ENCODE peak calls at places on chromosomes 1 and 21, in four cellular contexts. One of them, this sample, is unnamed.
A peak's percentile ranks its signal among the peaks of the same experiment; 100 is the strongest.

GRCh38 chr21:45076245-45076661 is 1.9 kb downstream of the ADARB1 start:
- DNase-seq in endothelial cell of umbilical vein: no peak
- DNase-seq in IMR-90: peak; percentile 68
- DNase-seq in GM12878: no peak
- DNase-seq in this sample: no peak

GRCh38 chr1:156885904-156886355 is 7.6 kb upstream of the PEAR1 start:
- DNase-seq in endothelial cell of umbilical vein: no peak
- DNase-seq in GM12878: no peak
- DNase-seq in IMR-90: no peak
- DNase-seq in this sample: no peak

GRCh38 chr21:39750670-39751069 is 5.7 kb downstream of the IGSF5 start:
- DNase-seq in GM12878: no peak
- DNase-seq in endothelial cell of umbilical vein: no peak
- DNase-seq in IMR-90: no peak
- DNase-seq in this sample: no peak

GRCh38 chr1:78104322-78104721 is 58.6 kb downstream of the GIPC2 start:
- DNase-seq in IMR-90: peak; percentile 81
- DNase-seq in GM12878: no peak
- DNase-seq in endothelial cell of umbilical vein: peak; percentile 34
- DNase-seq in this sample: no peak

GRCh38 chr1:235264327-235264726 is 63.7 kb downstream of the ARID4B start:
- DNase-seq in IMR-90: no peak
- DNase-seq in endothelial cell of umbilical vein: no peak
- DNase-seq in GM12878: no peak
- DNase-seq in this sample: no peak

GRCh38 chr1:112714313-112715263 is 544 bp downstream of the PPM1J start:
- DNase-seq in GM12878: no peak
- DNase-seq in endothelial cell of umbilical vein: no peak
- DNase-seq in IMR-90: no peak
- DNase-seq in this sample: peak; percentile 52

GRCh38 chr1:244954358-244954757 is 90.0 kb upstream of the HNRNPU start:
- DNase-seq in endothelial cell of umbilical vein: no peak
- DNase-seq in IMR-90: no peak
- DNase-seq in GM12878: no peak
- DNase-seq in this sample: no peak

GRCh38 chr1:151059342-151060240 is at the start of gene CDC42SE1:
- DNase-seq in GM12878: peak; percentile 55
- DNase-seq in IMR-90: peak; percentile 80
- DNase-seq in endothelial cell of umbilical vein: peak; percentile 87
- DNase-seq in this sample: peak; percentile 94

GRCh38 chr1:155206891-155207577 is 663 bp downstream of the THBS3 start:
- DNase-seq in endothelial cell of umbilical vein: peak; percentile 81
- DNase-seq in GM12878: no peak
- DNase-seq in IMR-90: peak; percentile 74
- DNase-seq in this sample: peak; percentile 91

GRCh38 chr1:241834733-241835377 is 13.1 kb upstream of the EXO1 start:
- DNase-seq in GM12878: no peak
- DNase-seq in endothelial cell of umbilical vein: peak; percentile 44
- DNase-seq in IMR-90: peak; percentile 79
- DNase-seq in this sample: no peak

GRCh38 chr1:30748699-30749401 is 8.7 kb downstream of the LAPTM5 start:
- DNase-seq in endothelial cell of umbilical vein: peak; percentile 65
- DNase-seq in IMR-90: no peak
- DNase-seq in GM12878: no peak
- DNase-seq in this sample: no peak

GRCh38 chr1:84960371-84960770 is 36.5 kb downstream of the MCOLN2 start:
- DNase-seq in endothelial cell of umbilical vein: no peak
- DNase-seq in GM12878: no peak
- DNase-seq in IMR-90: peak; percentile 72
- DNase-seq in this sample: no peak

GRCh38 chr1:118960026-118960561 is 28.0 kb downstream of the TBX15 start:
- DNase-seq in endothelial cell of umbilical vein: no peak
- DNase-seq in IMR-90: no peak
- DNase-seq in GM12878: peak; percentile 46
- DNase-seq in this sample: no peak

GRCh38 chr1:176609556-176610408 is 146.8 kb downstream of the PAPPA2 start:
- DNase-seq in endothelial cell of umbilical vein: no peak
- DNase-seq in IMR-90: no peak
- DNase-seq in GM12878: no peak
- DNase-seq in this sample: no peak

GRCh38 chr1:115714572-115715141 is 53.9 kb downstream of the CASQ2 start:
- DNase-seq in endothelial cell of umbilical vein: no peak
- DNase-seq in IMR-90: no peak
- DNase-seq in GM12878: no peak
- DNase-seq in this sample: no peak

GRCh38 chr1:5976726-5977493 is 15.3 kb downstream of the NPHP4 start:
- DNase-seq in GM12878: no peak
- DNase-seq in endothelial cell of umbilical vein: no peak
- DNase-seq in IMR-90: no peak
- DNase-seq in this sample: no peak

GRCh38 chr1:5976231-5976630 is 16.0 kb downstream of the NPHP4 start:
- DNase-seq in GM12878: no peak
- DNase-seq in IMR-90: no peak
- DNase-seq in endothelial cell of umbilical vein: no peak
- DNase-seq in this sample: no peak

GRCh38 chr1:5979536-5980313 is 12.5 kb downstream of the NPHP4 start:
- DNase-seq in IMR-90: no peak
- DNase-seq in GM12878: no peak
- DNase-seq in endothelial cell of umbilical vein: no peak
- DNase-seq in this sample: no peak

GRCh38 chr1:5978452-5978851 is 13.8 kb downstream of the NPHP4 start:
- DNase-seq in endothelial cell of umbilical vein: no peak
- DNase-seq in IMR-90: peak; percentile 6
- DNase-seq in GM12878: no peak
- DNase-seq in this sample: no peak

DNA sequence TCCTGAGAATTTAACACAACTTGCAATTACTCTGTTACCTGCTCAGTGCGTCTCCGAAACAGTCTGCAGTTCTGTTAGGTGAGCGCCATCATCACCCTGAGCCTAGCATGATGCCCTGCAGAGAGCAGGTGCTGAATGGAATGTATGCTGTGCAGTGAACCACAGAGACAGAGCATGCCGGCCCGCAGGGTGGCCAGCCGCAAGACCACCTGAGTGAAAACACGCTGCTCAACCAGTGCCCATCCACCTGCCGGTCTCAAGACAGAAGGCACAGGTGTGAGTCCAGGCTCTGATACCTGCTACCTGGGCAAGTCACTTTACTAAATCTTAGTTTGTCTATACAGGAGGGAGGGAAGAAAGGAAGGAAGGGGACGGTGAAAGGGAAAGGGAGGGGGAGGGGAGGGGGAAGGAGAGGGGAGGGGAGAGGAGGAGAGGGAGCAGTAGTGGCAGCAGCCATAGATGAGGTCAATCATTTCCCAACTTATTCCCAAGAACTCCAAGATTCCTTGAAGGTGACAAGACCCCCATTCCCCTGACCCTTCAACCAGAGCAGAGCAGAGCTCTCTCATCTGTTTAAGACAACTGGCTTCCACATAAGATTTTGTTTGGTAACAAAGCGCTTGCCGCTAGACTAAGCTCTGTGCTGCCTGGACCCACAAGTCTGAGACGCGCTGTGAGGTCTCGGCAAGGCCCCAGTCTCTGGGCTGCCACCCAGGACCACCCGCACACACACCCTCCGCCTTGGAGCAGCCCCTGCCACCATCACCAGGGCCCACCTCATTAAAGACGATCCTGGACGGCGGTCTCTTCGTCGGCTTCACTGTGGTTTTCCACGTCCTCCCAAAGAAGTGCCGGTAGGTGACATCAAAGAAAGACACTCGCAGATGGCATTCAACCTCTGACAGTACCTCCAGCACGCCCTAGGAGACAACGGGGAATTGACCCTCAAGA is 14.5 kb downstream of the NPHP4 start:
- DNase-seq in IMR-90: no peak
- DNase-seq in GM12878: no peak
- DNase-seq in endothelial cell of umbilical vein: no peak
- DNase-seq in this sample: no peak
- TF ChIP-seq FOS in IMR-90: no peak
- TF ChIP-seq FOS in GM12878: no peak
- TF ChIP-seq FOS in endothelial cell of umbilical vein: no peak
- TF ChIP-seq FOS in this sample: no peak

DNA sequence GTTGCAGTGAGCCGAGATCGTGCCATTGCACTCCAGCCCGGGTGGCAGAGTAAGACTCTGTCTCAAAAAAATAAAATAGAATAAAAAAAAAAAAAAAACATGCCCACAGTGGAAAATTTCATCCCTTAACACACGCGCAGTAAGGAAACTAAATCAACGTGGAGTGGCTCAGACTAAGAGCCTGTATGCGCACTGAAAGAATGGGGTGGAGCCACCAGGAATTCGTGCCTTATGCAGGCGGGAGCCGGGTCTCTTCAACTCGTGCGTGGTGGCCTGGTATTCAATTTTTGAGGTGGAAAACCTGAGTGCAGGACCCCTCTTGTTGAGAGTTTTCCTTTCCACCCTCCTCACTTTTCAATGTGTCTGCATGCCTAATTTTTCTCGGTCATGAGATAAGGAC is 22.1 kb upstream of the CREG1 start:
- DNase-seq in endothelial cell of umbilical vein: no peak
- DNase-seq in IMR-90: no peak
- DNase-seq in GM12878: no peak
- DNase-seq in this sample: no peak
- H3K27me3 ChIP-seq in endothelial cell of umbilical vein: peaks cover 2% of the 10 kb centered on the region
- H3K27me3 ChIP-seq in IMR-90: peaks cover 8% of the 10 kb centered on the region
- H3K27me3 ChIP-seq in GM12878: no peaks in the 10 kb centered on the region
- H3K27me3 ChIP-seq in this sample: no peaks in the 10 kb centered on the region

GRCh38 chr1:169160845-169161511 is 54.5 kb downstream of the ATP1B1 start:
- DNase-seq in endothelial cell of umbilical vein: no peak
- DNase-seq in IMR-90: peak; percentile 52
- DNase-seq in GM12878: no peak
- DNase-seq in this sample: no peak

GRCh38 chr1:169163059-169163458 is 56.6 kb downstream of the ATP1B1 start:
- DNase-seq in GM12878: no peak
- DNase-seq in endothelial cell of umbilical vein: no peak
- DNase-seq in IMR-90: peak; percentile 30
- DNase-seq in this sample: no peak

GRCh38 chr1:169155675-169156074 is 49.2 kb downstream of the ATP1B1 start:
- DNase-seq in GM12878: no peak
- DNase-seq in endothelial cell of umbilical vein: no peak
- DNase-seq in IMR-90: no peak
- DNase-seq in this sample: no peak

GRCh38 chr1:169156537-169156936 is 50.0 kb downstream of the ATP1B1 start:
- DNase-seq in endothelial cell of umbilical vein: no peak
- DNase-seq in GM12878: no peak
- DNase-seq in IMR-90: no peak
- DNase-seq in this sample: no peak

GRCh38 chr1:169161512-169162194 is 55.2 kb downstream of the ATP1B1 start:
- DNase-seq in IMR-90: no peak
- DNase-seq in endothelial cell of umbilical vein: no peak
- DNase-seq in GM12878: peak; percentile 34
- DNase-seq in this sample: no peak
- TF ChIP-seq FOS in IMR-90: no peak
- TF ChIP-seq FOS in endothelial cell of umbilical vein: no peak
- TF ChIP-seq FOS in GM12878: no peak
- TF ChIP-seq FOS in this sample: no peak

GRCh38 chr21:31870472-31870871 is 2.3 kb upstream of the HUNK start:
- DNase-seq in endothelial cell of umbilical vein: no peak
- DNase-seq in IMR-90: no peak
- DNase-seq in GM12878: no peak
- DNase-seq in this sample: no peak
- H3K27me3 ChIP-seq in endothelial cell of umbilical vein: peaks cover 38% of the 10 kb centered on the region
- H3K27me3 ChIP-seq in IMR-90: peaks cover 18% of the 10 kb centered on the region
- H3K27me3 ChIP-seq in GM12878: peaks cover 19% of the 10 kb centered on the region
- H3K27me3 ChIP-seq in this sample: peaks cover 34% of the 10 kb centered on the region

GRCh38 chr1:107451735-107452134 is 310.9 kb downstream of the NTNG1 start:
- DNase-seq in GM12878: peak; percentile 62
- DNase-seq in IMR-90: no peak
- DNase-seq in endothelial cell of umbilical vein: no peak
- DNase-seq in this sample: no peak

GRCh38 chr1:107449326-107449725 is 308.5 kb downstream of the NTNG1 start:
- DNase-seq in endothelial cell of umbilical vein: no peak
- DNase-seq in GM12878: no peak
- DNase-seq in IMR-90: no peak
- DNase-seq in this sample: no peak

GRCh38 chr1:107454786-107455185 is 313.9 kb downstream of the NTNG1 start:
- DNase-seq in GM12878: no peak
- DNase-seq in IMR-90: no peak
- DNase-seq in endothelial cell of umbilical vein: no peak
- DNase-seq in this sample: no peak

GRCh38 chr1:107450899-107451664 is 310.2 kb downstream of the NTNG1 start:
- DNase-seq in IMR-90: no peak
- DNase-seq in GM12878: peak; percentile 72
- DNase-seq in endothelial cell of umbilical vein: no peak
- DNase-seq in this sample: no peak
- TF ChIP-seq FOS in IMR-90: no peak
- TF ChIP-seq FOS in GM12878: no peak
- TF ChIP-seq FOS in endothelial cell of umbilical vein: no peak
- TF ChIP-seq FOS in this sample: no peak

GRCh38 chr1:231184891-231185290 is 23.0 kb downstream of the TRIM67 start:
- DNase-seq in IMR-90: no peak
- DNase-seq in endothelial cell of umbilical vein: no peak
- DNase-seq in GM12878: no peak
- DNase-seq in this sample: no peak

GRCh38 chr1:231187556-231187955 is 25.7 kb downstream of the TRIM67 start:
- DNase-seq in IMR-90: no peak
- DNase-seq in endothelial cell of umbilical vein: no peak
- DNase-seq in GM12878: no peak
- DNase-seq in this sample: no peak

GRCh38 chr1:231183875-231184590 is 22.2 kb downstream of the TRIM67 start:
- DNase-seq in GM12878: no peak
- DNase-seq in endothelial cell of umbilical vein: no peak
- DNase-seq in IMR-90: no peak
- DNase-seq in this sample: no peak

GRCh38 chr1:231186356-231187115 is 24.7 kb downstream of the TRIM67 start:
- DNase-seq in endothelial cell of umbilical vein: no peak
- DNase-seq in GM12878: no peak
- DNase-seq in IMR-90: no peak
- DNase-seq in this sample: no peak

DNA sequence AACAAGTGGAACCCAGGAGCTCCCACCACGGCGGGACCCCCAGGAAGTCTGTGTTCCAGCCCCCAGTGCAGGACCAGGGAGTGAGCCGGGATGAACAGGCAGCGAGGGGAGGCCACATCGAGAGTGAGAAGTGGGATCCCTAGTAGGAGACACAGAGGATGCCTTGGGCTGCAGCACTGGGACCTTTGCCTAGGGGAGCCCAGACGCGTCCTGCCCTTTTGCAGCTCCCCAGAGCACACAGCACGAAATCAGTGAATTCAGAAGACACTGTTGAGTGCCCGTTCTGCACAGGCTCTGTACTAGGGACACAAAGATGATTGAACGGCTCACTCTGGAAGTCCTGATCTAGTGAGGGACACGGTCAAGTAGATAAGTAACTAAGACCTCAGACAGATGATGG is 23.5 kb downstream of the TRIM67 start:
- DNase-seq in endothelial cell of umbilical vein: no peak
- DNase-seq in IMR-90: no peak
- DNase-seq in GM12878: no peak
- DNase-seq in this sample: no peak
- H3K27me3 ChIP-seq in endothelial cell of umbilical vein: peaks cover 3% of the 10 kb centered on the region
- H3K27me3 ChIP-seq in IMR-90: peaks cover 18% of the 10 kb centered on the region
- H3K27me3 ChIP-seq in GM12878: peaks cover 12% of the 10 kb centered on the region
- H3K27me3 ChIP-seq in this sample: peaks cover 81% of the 10 kb centered on the region